ENCODE peak calls at places on chromosomes 3 and 15, in four cellular contexts. E is Peyer's patch, U is GM10248, G is AG10803. Y is an unnamed sample.

GRCh38 chr3:143307613-143308183 is 188.1 kb downstream of the CHST2 start:
- DNase-seq in E (no peak), U (peak; percentile 34), G (peak; percentile 40), Y (no peak)

GRCh38 chr3:114659109-114660081 is 365.6 kb downstream of the TIGIT start:
- DNase-seq in E (no peak), U (no peak), G (peak; percentile 39), Y (no peak)

GRCh38 chr3:46998121-46998851 is 18.8 kb downstream of the NBEAL2 start:
- DNase-seq in E (peak; percentile 87), U (peak; percentile 84), G (peak; percentile 29), Y (peak; percentile 79)

GRCh38 chr15:71348597-71348996 is 233.3 kb downstream of the THSD4 start:
- DNase-seq in E (no peak), U (no peak), G (no peak), Y (no peak)

GRCh38 chr15:99076109-99076508 is 28.8 kb upstream of the SYNM start:
- DNase-seq in E (no peak), U (no peak), G (no peak), Y (no peak)

GRCh38 chr3:42706721-42707619 is 4.4 kb upstream of the HHATL start:
- DNase-seq in E (no peak), U (no peak), G (no peak), Y (no peak)

GRCh38 chr3:28521663-28522062 is 173.0 kb upstream of the AZI2 start:
- DNase-seq in E (no peak), U (no peak), G (no peak), Y (no peak)

GRCh38 chr15:40949756-40950207 is 3.5 kb upstream of the CHAC1 start:
- DNase-seq in E (peak; percentile 42), U (no peak), G (no peak), Y (no peak)

GRCh38 chr3:108132727-108133373 is 42.0 kb upstream of the CD47 start:
- DNase-seq in E (no peak), U (no peak), G (no peak), Y (no peak)

GRCh38 chr15:74748322-74748946 is at the start of gene CYP1A2:
- DNase-seq in E (no peak), U (no peak), G (no peak), Y (no peak)

GRCh38 chr15:25712961-25713355 is 150.2 kb downstream of the ATP10A start:
- DNase-seq in E (no peak), U (no peak), G (no peak), Y (no peak)

GRCh38 chr15:76501726-76502125 is 165.2 kb downstream of the ISL2 start:
- DNase-seq in E (no peak), U (no peak), G (peak; percentile 29), Y (no peak)

GRCh38 chr3:16883726-16884083 is 1.1 kb upstream of the PLCL2 start:
- DNase-seq in E (no peak), U (no peak), G (no peak), Y (no peak)

GRCh38 chr15:69557340-69558137 is 104.9 kb downstream of the RPLP1 start:
- DNase-seq in E (no peak), U (no peak), G (peak; percentile 95), Y (no peak)

GRCh38 chr3:160612386-160613115 is 47.2 kb upstream of the KPNA4 start:
- DNase-seq in E (no peak), U (no peak), G (no peak), Y (no peak)

GRCh38 chr3:166456291-166456690 is 619.1 kb upstream of the BCHE start:
- DNase-seq in E (no peak), U (no peak), G (peak; percentile 0), Y (no peak)

GRCh38 chr3:98846101-98846500 is 55.4 kb downstream of the DCBLD2 start:
- DNase-seq in E (no peak), U (no peak), G (peak; percentile 84), Y (no peak)

GRCh38 chr3:64925575-64925974 is 237.8 kb upstream of the ADAMTS9 start:
- DNase-seq in E (no peak), U (no peak), G (no peak), Y (no peak)

GRCh38 chr15:50783895-50784294 is 18.4 kb upstream of the SPPL2A start:
- DNase-seq in E (no peak), U (no peak), G (no peak), Y (no peak)

GRCh38 chr15:64763462-64763861 is 11.9 kb downstream of the RBPMS2 start:
- DNase-seq in E (no peak), U (no peak), G (no peak), Y (no peak)

GRCh38 chr15:35383511-35383910 is 162.5 kb downstream of the DPH6 start:
- DNase-seq in E (no peak), U (no peak), G (no peak), Y (no peak)

GRCh38 chr3:195865752-195866151 is 42.6 kb downstream of the TNK2 start:
- DNase-seq in E (peak; percentile 40), U (no peak), G (no peak), Y (no peak)

GRCh38 chr3:174243194-174243593 is 615.9 kb upstream of the NAALADL2 start:
- DNase-seq in E (no peak), U (no peak), G (peak; percentile 35), Y (peak; percentile 4)

GRCh38 chr3:184354740-184355139 is 6.7 kb downstream of the CLCN2 start:
- DNase-seq in E (no peak), U (no peak), G (no peak), Y (no peak)

DNA sequence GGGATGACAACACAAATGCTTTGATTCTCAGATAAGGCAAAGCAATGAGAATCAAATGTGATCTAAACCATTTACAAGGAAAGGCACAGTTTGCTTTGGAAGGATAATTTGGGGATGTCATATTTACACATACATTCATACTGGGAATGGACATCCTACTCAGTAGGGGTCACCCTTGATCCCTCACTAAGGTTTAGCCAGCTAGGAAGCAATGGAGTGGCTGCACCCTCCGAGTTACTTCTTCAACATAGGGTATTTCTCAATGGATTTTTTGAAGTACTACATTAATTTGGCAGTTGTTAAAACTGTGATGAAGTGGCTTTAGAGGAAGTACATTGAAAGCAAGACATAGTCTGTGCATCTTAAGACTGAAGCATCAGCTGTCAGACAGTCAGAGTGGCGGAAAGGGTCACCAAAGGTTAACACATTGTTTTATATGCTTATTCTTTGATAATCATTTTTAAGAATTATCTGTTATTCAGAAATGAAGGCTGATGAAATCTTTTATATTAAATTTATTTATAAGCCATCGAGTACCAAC is 22.0 kb upstream of the SSR3 start:
- DNase-seq in E (no peak), U (no peak), G (no peak), Y (no peak)
- TF ChIP-seq CTCF in E (no peak), U (no peak), G (peak; percentile 23), Y (no peak)

DNA sequence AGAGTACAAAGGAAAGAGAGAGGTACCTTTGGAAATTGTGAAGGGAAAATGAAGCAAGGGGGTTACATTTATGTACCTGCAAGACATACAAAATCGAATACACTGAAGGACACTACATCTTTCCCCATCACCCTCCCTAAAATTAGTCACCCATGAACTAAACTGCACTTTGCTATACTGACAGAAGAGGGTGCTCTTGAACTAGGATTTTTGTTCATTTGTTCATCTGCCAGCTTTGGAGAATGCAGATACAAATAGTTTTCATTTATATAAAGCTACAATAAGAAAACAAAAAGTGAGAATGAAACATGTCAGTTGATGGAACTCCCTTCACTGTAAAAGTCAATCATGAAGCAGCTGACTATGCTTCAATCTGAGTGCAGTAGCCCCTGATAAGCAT is 55.7 kb downstream of the PCCB start:
- DNase-seq in E (no peak), U (no peak), G (peak; percentile 52), Y (no peak)
- TF ChIP-seq CTCF in E (no peak), U (no peak), G (peak; percentile 67), Y (no peak)

DNA sequence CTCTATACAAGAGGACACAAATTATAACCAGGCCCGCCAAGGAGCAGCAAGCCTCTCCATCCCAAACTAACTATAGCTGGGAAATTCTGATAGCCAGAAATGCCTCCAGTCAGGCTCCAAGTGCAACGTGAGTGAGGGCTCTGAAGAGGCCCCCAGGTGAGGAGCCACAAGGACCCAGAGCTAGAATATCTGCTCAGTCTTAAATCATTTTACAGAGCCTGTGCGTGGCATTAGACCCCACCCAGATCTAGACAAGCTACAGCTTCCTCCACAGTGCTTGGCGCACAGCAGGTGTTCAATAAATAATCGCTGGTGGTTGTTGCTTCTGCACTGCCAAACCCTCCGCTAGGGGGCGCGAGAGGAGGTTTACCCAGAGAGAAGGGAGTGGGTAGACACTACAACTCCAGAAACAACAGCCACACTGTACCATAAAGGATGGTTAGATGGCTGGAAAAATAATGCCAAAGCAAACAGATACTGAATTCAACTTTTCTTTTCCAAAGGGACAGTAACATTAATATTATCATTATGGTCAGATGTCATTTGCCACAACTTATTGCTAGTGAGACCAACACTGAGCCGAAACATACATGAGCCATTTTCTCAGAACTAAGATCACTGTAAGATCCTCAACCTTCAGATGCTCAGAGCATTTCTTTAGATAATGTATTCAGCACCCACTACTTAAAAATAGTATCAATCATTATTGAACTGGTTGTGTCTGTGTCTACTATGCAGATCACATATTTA is 44.5 kb downstream of the ZIC4 start:
- DNase-seq in E (no peak), U (peak; percentile 52), G (no peak), Y (peak; percentile 73)
- TF ChIP-seq CTCF in E (no peak), U (peak; percentile 55), G (peak; percentile 52), Y (peak; percentile 75)

DNA sequence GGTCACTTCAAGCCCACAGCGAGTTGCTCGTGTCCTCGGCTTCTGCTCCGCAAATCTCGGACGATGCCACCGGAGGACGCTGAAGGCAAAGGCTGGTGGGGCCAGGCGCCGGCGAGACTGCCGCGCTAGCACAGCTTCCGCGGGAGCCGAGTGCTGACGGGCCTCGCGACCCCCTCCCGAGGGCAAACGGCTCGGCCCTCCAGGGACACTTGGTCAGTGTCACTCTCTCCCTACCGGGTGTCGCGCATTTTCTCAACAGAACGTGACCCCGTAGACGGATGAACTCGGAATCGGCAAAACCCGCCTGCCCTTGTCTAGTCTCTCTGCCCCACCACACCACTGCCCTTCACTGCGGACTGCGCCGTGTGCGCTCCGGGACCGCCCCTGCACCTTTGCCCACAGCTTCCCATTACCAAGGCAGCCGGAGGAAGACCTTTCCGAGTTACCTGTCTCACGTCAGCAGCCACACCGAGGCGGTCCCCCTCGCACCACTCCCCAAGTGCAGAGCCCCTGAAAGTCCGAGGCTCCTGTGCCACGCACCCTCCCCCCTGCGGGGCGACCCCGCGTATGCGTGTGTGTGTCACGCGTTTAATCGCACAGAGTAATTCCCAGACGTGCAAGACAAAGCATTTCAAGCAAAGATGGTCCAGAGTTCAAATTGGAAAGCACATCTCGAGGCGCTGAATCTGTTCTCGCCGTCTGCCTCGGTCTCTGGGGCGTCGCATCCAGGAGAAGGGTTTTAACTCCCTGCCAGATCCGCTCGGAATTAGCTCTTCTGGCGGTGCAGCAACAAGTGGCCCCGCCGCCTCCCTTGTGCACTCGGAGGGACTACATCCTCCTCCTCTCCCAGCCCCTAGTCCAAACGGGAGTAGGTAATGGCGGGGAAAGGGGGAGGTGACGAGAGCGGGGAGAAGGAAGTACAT is 245.0 kb upstream of the TOPAZ1 start:
- DNase-seq in E (no peak), U (peak; percentile 54), G (peak; percentile 51), Y (peak; percentile 62)
- TF ChIP-seq CTCF in E (no peak), U (peak; percentile 70), G (peak; percentile 41), Y (no peak)

GRCh38 chr15:60898896-60899295 is 330.2 kb downstream of the RORA start:
- DNase-seq in E (no peak), U (no peak), G (no peak), Y (no peak)
- TF ChIP-seq CTCF in E (no peak), U (no peak), G (no peak), Y (no peak)